ENCODE peak calls at places on chromosomes 11 and 22, in four cellular contexts. H, Z, S and D are unnamed samples.

GRCh38 chr11:118209037-118209436 is 15.8 kb downstream of the JAML start:
- DNase-seq in S (no peak), Z (no peak), H (no peak), D (no peak)

GRCh38 chr11:119222891-119223290 is 16.8 kb downstream of the CBL start:
- DNase-seq in H (no peak), S (no peak), Z (no peak), D (no peak)

GRCh38 chr11:2804189-2804588 is 81.4 kb downstream of the CDKN1C start:
- DNase-seq in H (no peak), Z (no peak), S (no peak), D (no peak)

GRCh38 chr11:3196161-3197043 is 22.2 kb downstream of the MRGPRG start:
- DNase-seq in Z (no peak), H (no peak), S (no peak), D (no peak)

GRCh38 chr11:78080818-78081495 is 1.3 kb upstream of the NDUFC2 start:
- DNase-seq in H (peak), S (peak), Z (no peak), D (peak)

GRCh38 chr22:46596819-46597218 is 23.4 kb upstream of the GRAMD4 start:
- DNase-seq in S (no peak), H (no peak), Z (peak), D (no peak)

GRCh38 chr11:6263664-6264063 is 4.0 kb downstream of the CCKBR start:
- DNase-seq in S (no peak), H (no peak), Z (no peak), D (no peak)

GRCh38 chr11:35324981-35325380 is 94.4 kb downstream of the SLC1A2 start:
- DNase-seq in S (peak), Z (no peak), H (no peak), D (peak)

GRCh38 chr11:11384829-11385228 is 31.8 kb upstream of the CSNK2A3 start:
- DNase-seq in H (no peak), Z (no peak), S (no peak), D (no peak)

GRCh38 chr11:77172666-77172982 is 44.6 kb downstream of the MYO7A start:
- DNase-seq in Z (no peak), H (peak), S (no peak), D (peak)

GRCh38 chr11:19075636-19076035 is 15.1 kb upstream of the MRGPRX2 start:
- DNase-seq in Z (no peak), S (no peak), H (no peak), D (no peak)

GRCh38 chr11:103604310-103604709 is 432.1 kb upstream of the DDI1 start:
- DNase-seq in S (no peak), Z (no peak), H (no peak), D (no peak)

GRCh38 chr22:20111045-20111688 is 4.7 kb upstream of the RANBP1 start:
- DNase-seq in Z (no peak), H (no peak), S (peak), D (peak)

GRCh38 chr22:50293441-50294318 is 13.8 kb downstream of the PLXNB2 start:
- DNase-seq in S (peak), Z (no peak), H (peak), D (peak)

GRCh38 chr11:116530705-116531104 is 242.1 kb downstream of the BUD13 start:
- DNase-seq in Z (no peak), S (no peak), H (no peak), D (no peak)

GRCh38 chr11:123773026-123773425 is 18.7 kb upstream of the OR6X1 start:
- DNase-seq in H (no peak), Z (no peak), S (no peak), D (no peak)

GRCh38 chr11:763073-763463 is 14.2 kb downstream of the GATD1 start:
- DNase-seq in Z (peak), S (no peak), H (no peak), D (no peak)